ENCODE peak calls at places on chromosomes 11 and 22, in four cellular contexts. H is ovary, C is GM13977, A is glutamatergic neuron. X is an unnamed sample.

GRCh38 chr11:126420730-126421083 is 65.2 kb downstream of the ST3GAL4 start:
- DNase-seq in H (no peak), C (no peak), A (no peak), X (no peak)

GRCh38 chr11:117282956-117283355 is 8.2 kb upstream of the BACE1-AS start:
- DNase-seq in H (no peak), C (no peak), A (no peak), X (no peak)

GRCh38 chr11:14645985-14646900 is 2.6 kb downstream of the PDE3B start:
- DNase-seq in H (no peak), C (no peak), A (no peak), X (no peak)

GRCh38 chr22:46564084-46564714 is 26.8 kb upstream of the CELSR1 start:
- DNase-seq in H (no peak), C (no peak), A (no peak), X (peak)

GRCh38 chr11:15406952-15407351 is 292.2 kb downstream of the INSC start:
- DNase-seq in H (no peak), C (no peak), A (no peak), X (no peak)

GRCh38 chr11:67436459-67437081 is 912 bp downstream of the PTPRCAP start:
- DNase-seq in H (no peak), C (peak), A (peak), X (no peak)

GRCh38 chr11:16297332-16297731 is 59.0 kb downstream of the SOX6 start:
- DNase-seq in H (no peak), C (no peak), A (no peak), X (no peak)

GRCh38 chr11:6061475-6061874 is 30.9 kb upstream of the OR56A1 start:
- DNase-seq in H (no peak), C (no peak), A (no peak), X (no peak)

GRCh38 chr11:113242767-113243397 is 71.5 kb upstream of the TTC12 start:
- DNase-seq in H (no peak), C (no peak), A (no peak), X (no peak)

GRCh38 chr11:2477254-2477653 is 32.4 kb downstream of the KCNQ1 start:
- DNase-seq in H (no peak), C (no peak), A (no peak), X (no peak)

GRCh38 chr11:2594267-2594666 is 105.5 kb downstream of the KCNQ1OT1 start:
- DNase-seq in H (no peak), C (no peak), A (no peak), X (no peak)

GRCh38 chr11:8988329-8989234 is 15.2 kb downstream of the NRIP3 start:
- DNase-seq in H (no peak), C (no peak), A (no peak), X (no peak)

GRCh38 chr22:23858484-23858815 is 775 bp downstream of the SLC2A11 start:
- DNase-seq in H (no peak), C (no peak), A (no peak), X (no peak)

GRCh38 chr11:833114-833791 is 501 bp downstream of the CD151 start:
- DNase-seq in H (no peak), C (peak), A (peak), X (no peak)

GRCh38 chr11:77111277-77111676 is 8.6 kb downstream of the OMP start:
- DNase-seq in H (no peak), C (no peak), A (no peak), X (no peak)

GRCh38 chr22:46079861-46080821 is 70.2 kb upstream of the PPARA start:
- DNase-seq in H (peak), C (no peak), A (peak), X (peak)

GRCh38 chr11:128467610-128468041 is 119.7 kb downstream of the ETS1 start:
- DNase-seq in H (no peak), C (no peak), A (no peak), X (no peak)

GRCh38 chr22:29072979-29073617 is at the start of gene KREMEN1:
- DNase-seq in H (peak), C (no peak), A (peak), X (no peak)

GRCh38 chr11:10796191-10796590 is 12.5 kb downstream of the EIF4G2 start:
- DNase-seq in H (no peak), C (no peak), A (no peak), X (no peak)

GRCh38 chr11:96204366-96204659 is 138.7 kb downstream of the MAML2 start:
- DNase-seq in H (no peak), C (no peak), A (no peak), X (no peak)

GRCh38 chr11:13896990-13897353 is 65.6 kb upstream of the SPON1 start:
- DNase-seq in H (no peak), C (no peak), A (no peak), X (no peak)

GRCh38 chr22:46830001-46830715 is 67.7 kb downstream of the TBC1D22A start:
- DNase-seq in H (no peak), C (no peak), A (no peak), X (no peak)

GRCh38 chr11:78266451-78266850 is 77.7 kb downstream of the USP35 start:
- DNase-seq in H (no peak), C (no peak), A (no peak), X (no peak)

GRCh38 chr11:131748146-131749050 is 378.0 kb downstream of the NTM start:
- DNase-seq in H (no peak), C (peak), A (peak), X (no peak)

GRCh38 chr11:15858881-15859280 is 497.5 kb downstream of the SOX6 start:
- DNase-seq in H (no peak), C (no peak), A (no peak), X (no peak)

GRCh38 chr11:1824221-1825038 is 10.4 kb upstream of the SYT8 start:
- DNase-seq in H (no peak), C (no peak), A (no peak), X (no peak)

GRCh38 chr11:30155428-30155827 is 75.4 kb upstream of the FSHB start:
- DNase-seq in H (no peak), C (no peak), A (no peak), X (no peak)

GRCh38 chr11:37040921-37041320 is 442.9 kb upstream of the RAG2 start:
- DNase-seq in H (no peak), C (no peak), A (no peak), X (no peak)

GRCh38 chr11:43580735-43581369 is 99.7 kb upstream of the HSD17B12 start:
- DNase-seq in H (no peak), C (peak), A (no peak), X (no peak)

GRCh38 chr22:29108137-29108536 is 35.3 kb downstream of the KREMEN1 start:
- DNase-seq in H (no peak), C (no peak), A (no peak), X (no peak)

GRCh38 chr11:113833151-113833550 is 42.2 kb downstream of the USP28 start:
- DNase-seq in H (no peak), C (no peak), A (no peak), X (no peak)

GRCh38 chr11:8719260-8720190 is 36.9 kb downstream of the RPL27A start:
- DNase-seq in H (no peak), C (no peak), A (no peak), X (no peak)

GRCh38 chr11:108847288-108847687 is 182.4 kb downstream of the DDX10 start:
- DNase-seq in H (no peak), C (no peak), A (no peak), X (no peak)

GRCh38 chr22:25282671-25283561 is 63.5 kb downstream of the CRYBB2 start:
- DNase-seq in H (no peak), C (peak), A (peak), X (no peak)

GRCh38 chr22:24398409-24398808 is 29.0 kb upstream of the ADORA2A start:
- DNase-seq in H (no peak), C (no peak), A (no peak), X (no peak)

GRCh38 chr11:69240332-69241074 is 53.5 kb upstream of the MYEOV start:
- DNase-seq in H (no peak), C (no peak), A (no peak), X (no peak)

GRCh38 chr11:3914807-3915206 is 59.3 kb downstream of the STIM1 start:
- DNase-seq in H (no peak), C (no peak), A (no peak), X (no peak)

GRCh38 chr11:34792143-34792542 is 124.0 kb downstream of the APIP start:
- DNase-seq in H (no peak), C (no peak), A (no peak), X (no peak)
- TF ChIP-seq CTCF in H (no peak), C (no peak), A (no peak), X (no peak)

GRCh38 chr11:12090061-12090572 is 20.3 kb upstream of the MICAL2 start:
- DNase-seq in H (no peak), C (no peak), A (no peak), X (no peak)

GRCh38 chr11:12090761-12091261 is 19.6 kb upstream of the MICAL2 start:
- DNase-seq in H (no peak), C (no peak), A (no peak), X (no peak)

GRCh38 chr11:12092714-12093113 is 17.7 kb upstream of the MICAL2 start:
- DNase-seq in H (no peak), C (no peak), A (no peak), X (no peak)

GRCh38 chr11:12089473-12089872 is 20.9 kb upstream of the MICAL2 start:
- DNase-seq in H (no peak), C (no peak), A (no peak), X (no peak)

GRCh38 chr11:12091957-12092558 is 18.3 kb upstream of the MICAL2 start:
- DNase-seq in H (no peak), C (no peak), A (no peak), X (no peak)
- TF ChIP-seq CTCF in H (no peak), C (no peak), A (no peak), X (peak)

DNA sequence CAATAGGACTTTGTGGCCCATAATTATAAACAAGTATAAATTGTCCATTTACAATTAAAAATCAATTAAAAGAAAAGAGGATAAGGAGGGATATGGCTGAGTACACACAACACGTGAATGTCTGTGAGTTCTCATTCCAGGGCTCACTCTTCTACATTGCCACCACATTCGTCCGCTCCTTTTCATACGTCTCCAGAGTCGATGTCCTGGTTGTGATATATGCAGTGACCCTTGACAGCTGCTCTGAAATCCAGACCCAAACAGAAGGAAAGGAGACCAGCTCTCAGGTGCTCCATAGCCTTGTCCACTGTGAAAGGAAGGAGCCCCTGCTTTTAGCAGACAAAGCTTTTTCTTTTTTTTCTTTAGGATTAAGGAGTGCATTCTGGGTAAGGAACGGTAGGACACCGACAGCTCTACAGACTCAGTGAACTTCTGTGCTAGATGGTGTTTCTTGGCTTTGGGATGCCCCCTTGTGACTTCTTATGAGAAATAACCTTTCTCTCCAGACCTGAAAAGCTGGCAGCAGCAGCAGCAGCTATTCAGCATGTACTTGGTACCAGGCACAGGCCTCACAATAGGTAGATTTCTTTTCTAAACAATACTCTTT is 19.7 kb upstream of the DNAJB13 start:
- DNase-seq in H (no peak), C (peak), A (no peak), X (no peak)
- TF ChIP-seq CTCF in H (no peak), C (peak), A (peak), X (peak)

GRCh38 chr11:104905271-104905670 is 7.0 kb upstream of the CASP12 start:
- DNase-seq in H (no peak), C (no peak), A (no peak), X (no peak)
- TF ChIP-seq CTCF in H (no peak), C (no peak), A (no peak), X (peak)

DNA sequence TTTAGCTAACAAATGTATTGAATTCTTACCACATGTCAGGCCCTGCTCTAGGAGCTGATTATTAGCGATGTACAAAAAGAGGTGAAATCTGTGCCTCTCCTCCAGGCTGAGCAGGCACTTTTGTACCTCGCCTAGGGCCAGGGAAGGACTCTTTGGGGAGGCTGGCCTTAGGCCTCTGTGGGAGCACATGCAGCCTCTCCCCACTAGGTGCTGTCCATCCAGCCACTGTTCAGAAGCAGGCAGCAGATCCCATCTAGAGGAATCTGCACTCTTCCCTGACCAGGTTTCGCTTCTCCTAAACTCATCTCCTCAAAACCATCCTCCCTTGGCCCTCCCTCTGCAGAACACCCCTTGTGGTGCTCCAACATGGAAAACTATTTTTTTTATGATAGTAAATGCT is 51.9 kb upstream of the WT1 start:
- DNase-seq in H (no peak), C (no peak), A (peak), X (no peak)
- TF ChIP-seq CTCF in H (no peak), C (no peak), A (peak), X (peak)

GRCh38 chr22:48894064-48894671 is 933.5 kb downstream of the BRD1 start:
- DNase-seq in H (no peak), C (no peak), A (no peak), X (peak)
- TF ChIP-seq CTCF in H (no peak), C (no peak), A (no peak), X (peak)

DNA sequence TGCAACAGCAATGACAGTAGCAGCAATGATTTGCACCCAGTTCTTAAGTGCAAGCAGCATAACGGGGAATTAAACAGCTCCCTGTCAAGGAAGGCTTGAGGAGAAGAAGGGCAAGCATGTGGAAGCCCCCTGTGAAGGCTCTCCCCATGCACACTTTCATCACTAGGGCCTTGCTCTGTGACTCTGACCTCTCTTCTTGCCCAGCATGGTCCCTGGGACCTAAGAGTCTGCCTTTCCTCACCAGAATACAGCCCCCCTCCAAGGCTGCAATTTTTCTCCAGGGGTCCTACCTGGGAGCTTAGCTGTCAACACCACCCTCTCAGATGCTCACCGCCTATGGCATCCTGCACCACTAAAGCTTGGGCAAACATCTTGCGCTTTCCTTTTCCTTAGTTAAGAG is 187.5 kb downstream of the ADAMTS15 start:
- DNase-seq in H (no peak), C (no peak), A (no peak), X (no peak)
- TF ChIP-seq CTCF in H (no peak), C (no peak), A (no peak), X (no peak)